ENCODE peak calls at places on chromosomes 5 and 9, in seven cellular contexts. K is mammary epithelial cell, F is lower lobe of right lung, Z is tibial nerve, O is endothelial cell of umbilical vein, H is hepatocyte, M is heart left ventricle. P is an unnamed sample. For H3K27me3, the result is how much of the 10 kb centered on the place peaks cover.

GRCh38 chr5:125349432-125349831 is 603.0 kb upstream of the ZNF608 start:
- DNase-seq in K (no peak), F (no peak), Z (no peak), O (no peak), H (peak), M (no peak), P (no peak)

GRCh38 chr9:133771486-133772482 is 33.6 kb upstream of the SARDH start:
- DNase-seq in K (no peak), F (peak), Z (no peak), O (no peak), H (no peak), M (peak), P (no peak)

GRCh38 chr9:80892703-80893102 is 796.6 kb downstream of the TLE1 start:
- DNase-seq in K (no peak), F (no peak), Z (no peak), O (no peak), H (no peak), M (no peak), P (no peak)

GRCh38 chr5:113359419-113359818 is 75.4 kb downstream of the TSSK1B start:
- DNase-seq in K (no peak), F (no peak), Z (no peak), O (peak), H (no peak), M (no peak), P (no peak)

GRCh38 chr5:176533390-176533789 is 3.8 kb downstream of the RNF44 start:
- DNase-seq in K (no peak), F (peak), Z (no peak), O (no peak), H (no peak), M (peak), P (no peak)

GRCh38 chr5:175542232-175542965 is 64.0 kb downstream of the SFXN1 start:
- DNase-seq in K (no peak), F (no peak), Z (no peak), O (no peak), H (no peak), M (no peak), P (no peak)

GRCh38 chr5:124755565-124755964 is 9.1 kb upstream of the ZNF608 start:
- DNase-seq in K (no peak), F (no peak), Z (no peak), O (no peak), H (no peak), M (no peak), P (no peak)

GRCh38 chr5:113221294-113222176 is 213.3 kb downstream of the TSSK1B start:
- DNase-seq in K (no peak), F (no peak), Z (no peak), O (no peak), H (no peak), M (no peak), P (no peak)

GRCh38 chr5:108556414-108556813 is 174.5 kb upstream of the FBXL17 start:
- DNase-seq in K (no peak), F (no peak), Z (no peak), O (no peak), H (no peak), M (no peak), P (no peak)

GRCh38 chr9:69121155-69122085 is 52.7 kb upstream of the TJP2 start:
- DNase-seq in K (peak), F (peak), Z (no peak), O (peak), H (peak), M (peak), P (no peak)

GRCh38 chr9:257957-258356 is 43.3 kb downstream of the DOCK8 start:
- DNase-seq in K (no peak), F (no peak), Z (no peak), O (no peak), H (peak), M (no peak), P (no peak)

GRCh38 chr9:5392285-5392684 is 45.4 kb downstream of the PLGRKT start:
- DNase-seq in K (peak), F (no peak), Z (no peak), O (no peak), H (no peak), M (no peak), P (no peak)

GRCh38 chr5:87594566-87594965 is 181.8 kb upstream of the CCNH start:
- DNase-seq in K (no peak), F (no peak), Z (no peak), O (no peak), H (no peak), M (no peak), P (no peak)

GRCh38 chr5:146395233-146395632 is 51.9 kb upstream of the TCERG1 start:
- DNase-seq in K (no peak), F (no peak), Z (no peak), O (no peak), H (no peak), M (no peak), P (no peak)

GRCh38 chr9:85142461-85143401 is 473.2 kb downstream of the NTRK2 start:
- DNase-seq in K (peak), F (peak), Z (peak), O (peak), H (peak), M (no peak), P (peak)

GRCh38 chr9:134318941-134319305 is 7.3 kb upstream of the RXRA start:
- DNase-seq in K (no peak), F (peak), Z (no peak), O (no peak), H (no peak), M (no peak), P (no peak)

GRCh38 chr5:15794117-15794985 is 294.4 kb downstream of the FBXL7 start:
- DNase-seq in K (no peak), F (no peak), Z (no peak), O (peak), H (peak), M (no peak), P (no peak)

GRCh38 chr9:134212809-134213507 is 48.6 kb upstream of the RNU6ATAC start:
- DNase-seq in K (no peak), F (peak), Z (no peak), O (no peak), H (no peak), M (no peak), P (no peak)

GRCh38 chr5:177500685-177501522 is 3.5 kb upstream of the PDLIM7 start:
- DNase-seq in K (peak), F (peak), Z (peak), O (peak), H (peak), M (peak), P (peak)

GRCh38 chr9:84966876-84967830 is 297.6 kb downstream of the NTRK2 start:
- DNase-seq in K (no peak), F (no peak), Z (no peak), O (no peak), H (no peak), M (no peak), P (no peak)

GRCh38 chr5:151038801-151039238 is 18.4 kb downstream of the GPX3 start:
- DNase-seq in K (peak), F (no peak), Z (no peak), O (peak), H (no peak), M (no peak), P (no peak)

GRCh38 chr5:72955143-72955767 is 586 bp upstream of the FCHO2 start:
- DNase-seq in K (no peak), F (peak), Z (no peak), O (no peak), H (no peak), M (peak), P (no peak)

GRCh38 chr5:89083791-89084190 is 200.8 kb upstream of the MEF2C start:
- DNase-seq in K (peak), F (no peak), Z (no peak), O (no peak), H (no peak), M (no peak), P (no peak)

GRCh38 chr5:164375051-164375450 is 869.6 kb downstream of the MAT2B start:
- DNase-seq in K (no peak), F (no peak), Z (no peak), O (no peak), H (no peak), M (no peak), P (no peak)

GRCh38 chr5:57338068-57338848 is 144.4 kb downstream of the ACTBL2 start:
- DNase-seq in K (peak), F (no peak), Z (no peak), O (peak), H (peak), M (no peak), P (no peak)

GRCh38 chr5:164708831-164709230 is 1203.4 kb downstream of the MAT2B start:
- DNase-seq in K (no peak), F (no peak), Z (no peak), O (no peak), H (peak), M (no peak), P (no peak)

GRCh38 chr5:107781451-107781850 is 110.7 kb upstream of the EFNA5 start:
- DNase-seq in K (peak), F (no peak), Z (no peak), O (no peak), H (no peak), M (no peak), P (no peak)

GRCh38 chr9:129669141-129669718 is 3.8 kb downstream of the PRRX2 start:
- DNase-seq in K (no peak), F (no peak), Z (no peak), O (peak), H (no peak), M (no peak), P (no peak)

GRCh38 chr9:7164440-7165349 is 406.9 kb downstream of the KDM4C start:
- DNase-seq in K (no peak), F (no peak), Z (no peak), O (no peak), H (no peak), M (no peak), P (no peak)

GRCh38 chr5:112344540-112344939 is 74.5 kb downstream of the EPB41L4A start:
- DNase-seq in K (no peak), F (no peak), Z (no peak), O (no peak), H (no peak), M (no peak), P (no peak)

GRCh38 chr9:136283291-136284235 is 20.3 kb downstream of the CCDC187 start:
- DNase-seq in K (peak), F (peak), Z (peak), O (peak), H (peak), M (peak), P (peak)

GRCh38 chr5:102975457-102976182 is 144.3 kb downstream of the GIN1 start:
- DNase-seq in K (peak), F (no peak), Z (no peak), O (peak), H (no peak), M (no peak), P (no peak)

GRCh38 chr9:97889941-97890557 is 32.3 kb downstream of the TRMO start:
- DNase-seq in K (no peak), F (peak), Z (no peak), O (peak), H (no peak), M (no peak), P (no peak)

GRCh38 chr5:2904956-2905355 is 153.5 kb upstream of the IRX2 start:
- DNase-seq in K (no peak), F (no peak), Z (no peak), O (no peak), H (no peak), M (no peak), P (no peak)

GRCh38 chr5:2905741-2906140 is 154.3 kb upstream of the IRX2 start:
- DNase-seq in K (no peak), F (no peak), Z (no peak), O (no peak), H (no peak), M (no peak), P (no peak)

GRCh38 chr5:2904399-2904798 is 152.9 kb upstream of the IRX2 start:
- DNase-seq in K (no peak), F (no peak), Z (no peak), O (no peak), H (no peak), M (no peak), P (no peak)

GRCh38 chr5:2908086-2908485 is 156.6 kb upstream of the IRX2 start:
- DNase-seq in K (no peak), F (no peak), Z (no peak), O (no peak), H (no peak), M (no peak), P (no peak)

DNA sequence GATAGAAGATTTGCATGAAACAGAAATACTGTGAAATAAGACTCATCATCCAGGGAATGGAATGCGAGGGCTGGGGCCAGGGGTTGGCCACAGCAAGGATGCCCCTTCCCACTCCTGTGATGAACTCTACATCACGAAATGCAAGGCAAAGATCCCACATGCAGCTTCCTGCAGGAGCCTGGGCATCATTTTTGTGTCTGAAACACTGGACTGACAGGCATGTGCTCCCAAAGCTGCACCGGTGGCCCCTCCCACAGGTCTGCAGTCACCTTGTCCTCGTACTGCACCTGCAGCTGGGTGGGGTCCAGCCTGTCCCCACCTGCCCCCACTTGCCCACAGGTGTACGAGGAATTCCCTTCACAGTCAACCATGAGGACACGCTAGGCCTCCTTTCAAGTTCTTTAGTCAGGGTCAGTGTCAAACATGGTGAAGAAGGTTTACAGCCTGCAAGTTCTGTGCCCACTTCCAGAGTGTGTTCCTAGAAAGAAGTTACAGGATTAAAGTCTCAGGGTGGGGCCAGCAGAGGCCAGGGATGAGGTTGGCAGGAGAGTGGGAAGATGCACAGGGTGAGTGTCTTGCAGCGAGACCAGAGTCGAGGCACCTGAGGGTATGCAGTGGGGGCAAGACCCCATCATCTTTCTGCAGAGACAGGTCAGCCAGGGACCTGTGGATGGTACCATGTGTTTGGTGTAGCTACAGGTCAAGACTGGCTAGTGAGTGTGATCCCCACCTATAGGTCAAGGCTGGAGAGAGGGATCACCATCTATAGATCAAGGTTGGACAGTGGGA is 155.0 kb upstream of the IRX2 start:
- DNase-seq in K (no peak), F (no peak), Z (no peak), O (no peak), H (no peak), M (no peak), P (no peak)
- H3K4me3 ChIP-seq in K (no peak), F (no peak), Z (no peak), O (no peak), H (no peak), M (no peak), P (no peak)

GRCh38 chr9:17843236-17843635 is 264.4 kb downstream of the SH3GL2 start:
- DNase-seq in K (no peak), F (no peak), Z (no peak), O (no peak), H (no peak), M (no peak), P (no peak)
- TF ChIP-seq CTCF in K (no peak), F (no peak), Z (no peak), O (no peak), H (no peak), M (no peak), P (no peak)

DNA sequence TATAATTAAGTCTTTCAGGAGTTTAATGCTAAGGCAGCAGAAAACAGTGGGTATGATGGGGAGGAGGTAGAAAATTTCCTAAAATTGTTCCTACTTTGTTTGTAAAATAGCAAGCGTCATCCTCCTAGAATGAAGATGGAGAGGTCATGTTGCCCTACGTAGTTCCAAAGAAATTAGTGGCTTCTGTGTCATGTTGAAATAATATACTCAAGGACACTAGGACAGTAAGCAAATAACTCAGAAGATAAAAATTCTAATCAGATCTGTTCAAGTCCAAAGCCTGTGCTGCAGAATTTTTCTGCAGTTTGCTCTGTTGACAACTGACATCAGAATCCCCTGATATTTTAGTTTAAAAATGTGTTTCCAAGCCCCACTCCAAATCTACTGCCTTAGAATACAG is 486.3 kb downstream of the DIRAS2 start:
- DNase-seq in K (no peak), F (no peak), Z (no peak), O (no peak), H (no peak), M (no peak), P (no peak)
- H3K27me3 ChIP-seq in K (under half), F (under half), Z (under half), O (under half), H (under half), M (under half), P (under half)

GRCh38 chr9:131660466-131661405 is 79.1 kb downstream of the RAPGEF1 start:
- DNase-seq in K (no peak), F (no peak), Z (no peak), O (no peak), H (no peak), M (no peak), P (no peak)

GRCh38 chr9:131657890-131658752 is 81.8 kb downstream of the RAPGEF1 start:
- DNase-seq in K (peak), F (no peak), Z (no peak), O (peak), H (peak), M (no peak), P (peak)

GRCh38 chr9:131657031-131657377 is 82.9 kb downstream of the RAPGEF1 start:
- DNase-seq in K (no peak), F (no peak), Z (no peak), O (no peak), H (no peak), M (no peak), P (no peak)

GRCh38 chr9:131657456-131657855 is 82.4 kb downstream of the RAPGEF1 start:
- DNase-seq in K (no peak), F (no peak), Z (no peak), O (peak), H (no peak), M (no peak), P (no peak)

GRCh38 chr9:131658753-131659129 is 81.1 kb downstream of the RAPGEF1 start:
- DNase-seq in K (no peak), F (no peak), Z (no peak), O (no peak), H (no peak), M (no peak), P (no peak)
- H3K4me3 ChIP-seq in K (no peak), F (no peak), Z (no peak), O (peak), H (no peak), M (no peak), P (no peak)

GRCh38 chr9:23768861-23769260 is 57.2 kb downstream of the ELAVL2 start:
- DNase-seq in K (no peak), F (no peak), Z (no peak), O (no peak), H (no peak), M (no peak), P (no peak)

GRCh38 chr9:23771746-23772145 is 54.3 kb downstream of the ELAVL2 start:
- DNase-seq in K (peak), F (no peak), Z (no peak), O (no peak), H (no peak), M (no peak), P (no peak)

GRCh38 chr9:23769307-23769935 is 56.6 kb downstream of the ELAVL2 start:
- DNase-seq in K (peak), F (no peak), Z (no peak), O (no peak), H (peak), M (no peak), P (peak)

GRCh38 chr9:23772384-23772783 is 53.7 kb downstream of the ELAVL2 start:
- DNase-seq in K (no peak), F (no peak), Z (no peak), O (no peak), H (no peak), M (no peak), P (no peak)

GRCh38 chr9:23766613-23767012 is 59.4 kb downstream of the ELAVL2 start:
- DNase-seq in K (no peak), F (no peak), Z (no peak), O (no peak), H (no peak), M (no peak), P (no peak)
- TF ChIP-seq CTCF in K (no peak), F (no peak), Z (no peak), O (no peak), H (no peak), M (no peak), P (no peak)

GRCh38 chr5:131966551-131966950 is 21.1 kb upstream of the MEIKIN start:
- DNase-seq in K (no peak), F (no peak), Z (no peak), O (no peak), H (no peak), M (no peak), P (no peak)

GRCh38 chr5:131968396-131968954 is 23.0 kb upstream of the MEIKIN start:
- DNase-seq in K (no peak), F (no peak), Z (no peak), O (no peak), H (no peak), M (no peak), P (no peak)

DNA sequence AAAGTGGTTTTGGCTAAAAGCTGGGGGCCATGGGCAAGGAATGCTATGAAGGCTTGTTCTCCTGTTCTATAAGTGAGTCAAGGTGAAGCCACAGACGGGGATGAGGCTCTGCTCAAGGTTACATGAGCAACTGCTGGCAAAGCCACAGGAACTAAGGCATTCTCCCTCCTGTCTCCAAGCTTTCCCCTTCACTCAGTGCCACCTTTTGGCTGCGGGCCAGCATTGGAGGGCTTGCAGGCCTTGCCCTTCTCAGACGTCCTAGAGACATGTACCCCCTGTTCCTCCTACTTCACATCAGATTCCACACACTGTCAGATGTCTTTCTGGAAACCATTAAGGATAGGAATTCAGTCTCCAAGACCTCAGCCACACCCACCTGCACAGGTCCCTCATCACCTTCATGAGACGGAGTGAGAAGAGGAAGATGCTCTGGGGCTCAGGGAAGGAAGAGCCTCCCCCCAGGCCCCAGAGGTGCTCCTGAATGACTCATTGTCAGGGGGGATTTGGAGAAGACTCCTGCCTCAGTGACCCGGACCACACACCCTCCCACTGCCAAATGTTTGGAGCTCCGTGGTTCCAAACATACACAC is 20.5 kb upstream of the MEIKIN start:
- DNase-seq in K (no peak), F (no peak), Z (no peak), O (no peak), H (no peak), M (no peak), P (no peak)
- H3K27me3 ChIP-seq in K (under half), F (under half), Z (under half), O (under half), H (under half), M (under half), P (under half)

P was measured in kidney epithelial cell.